ENCODE peak calls at places on chromosomes 11 and 22, in seven cellular contexts. K is suprapubic skin; M is left ventricle myocardium inferior; O is CD8-positive, alpha-beta T cell; R is adrenal gland; Q is body of pancreas; W is psoas muscle. P is an unnamed sample. For H3K4me1 and H3K27me3, the result is how much of the 10 kb centered on the place peaks cover.

GRCh38 chr11:33620423-33621120 is 80.1 kb downstream of the C11orf91 start:
- DNase-seq in R (no peak), K (no peak), W (no peak), Q (no peak), M (no peak), O (no peak), P (no peak)

GRCh38 chr22:48444320-48445112 is 1383.2 kb downstream of the BRD1 start:
- DNase-seq in W (no peak), O (no peak), M (no peak), Q (no peak), R (no peak), K (no peak), P (no peak)

GRCh38 chr11:60321051-60321450 is 6.0 kb upstream of the MS4A6E start:
- DNase-seq in M (no peak), R (no peak), Q (no peak), O (no peak), K (no peak), W (no peak), P (no peak)

GRCh38 chr22:26210390-26210789 is 41.1 kb downstream of the SEZ6L start:
- DNase-seq in W (no peak), Q (no peak), M (no peak), O (no peak), R (no peak), K (no peak), P (no peak)

GRCh38 chr11:91860661-91861060 is 364.0 kb upstream of the FAT3 start:
- DNase-seq in M (no peak), K (no peak), R (no peak), W (no peak), O (no peak), Q (no peak), P (no peak)

GRCh38 chr11:129382583-129382982 is 6.9 kb downstream of the BARX2 start:
- DNase-seq in O (no peak), M (no peak), W (no peak), Q (no peak), R (no peak), K (no peak), P (no peak)

GRCh38 chr11:122038543-122038942 is 77.5 kb downstream of the BLID start:
- DNase-seq in Q (no peak), K (no peak), R (no peak), O (no peak), W (no peak), M (no peak), P (no peak)

GRCh38 chr11:71498091-71498490 is 29.0 kb upstream of the KRTAP5-7 start:
- DNase-seq in W (no peak), R (peak), K (peak), M (no peak), Q (no peak), O (no peak), P (no peak)

GRCh38 chr11:8023831-8024555 is 36.9 kb downstream of the EIF3F start:
- DNase-seq in R (peak), O (no peak), M (no peak), Q (no peak), K (no peak), W (no peak), P (no peak)

GRCh38 chr11:2199466-2200341 is 28.1 kb upstream of the TH start:
- DNase-seq in R (no peak), K (no peak), O (no peak), W (no peak), M (no peak), Q (no peak), P (no peak)

GRCh38 chr11:18408558-18409242 is 3.4 kb upstream of the LDHC start:
- DNase-seq in O (no peak), K (no peak), Q (no peak), W (no peak), M (no peak), R (no peak), P (no peak)

GRCh38 chr22:41479671-41480396 is 10.9 kb downstream of the ACO2 start:
- DNase-seq in R (no peak), M (no peak), K (no peak), O (no peak), W (no peak), Q (no peak), P (no peak)

GRCh38 chr11:80023416-80023815 is 582.6 kb upstream of the TENM4 start:
- DNase-seq in R (no peak), W (no peak), M (no peak), O (no peak), K (no peak), Q (no peak), P (no peak)

GRCh38 chr22:27107824-27108223 is 450.4 kb downstream of the MIAT start:
- DNase-seq in M (peak), W (peak), O (no peak), Q (peak), K (peak), R (peak), P (no peak)

GRCh38 chr11:28269621-28270020 is 161.4 kb downstream of the METTL15 start:
- DNase-seq in R (no peak), M (no peak), K (no peak), O (no peak), W (no peak), Q (no peak), P (no peak)

GRCh38 chr22:20575724-20576444 is 68.5 kb downstream of the MED15 start:
- DNase-seq in O (no peak), R (peak), W (no peak), K (no peak), Q (no peak), M (no peak), P (no peak)

GRCh38 chr11:96752221-96752620 is 362.4 kb downstream of the JRKL start:
- DNase-seq in R (no peak), O (no peak), M (no peak), Q (no peak), W (no peak), K (no peak), P (no peak)

GRCh38 chr11:24748261-24748660 is 251.4 kb downstream of the LUZP2 start:
- DNase-seq in K (no peak), O (no peak), R (no peak), M (no peak), W (no peak), Q (no peak), P (no peak)

GRCh38 chr22:27318516-27318915 is 483.0 kb downstream of the MN1 start:
- DNase-seq in O (no peak), W (no peak), M (peak), K (no peak), Q (no peak), R (no peak), P (no peak)

GRCh38 chr22:18033204-18033998 is 9.0 kb upstream of the MICAL3 start:
- DNase-seq in K (peak), Q (no peak), W (no peak), O (no peak), M (no peak), R (no peak), P (no peak)

GRCh38 chr22:44330727-44331660 is 18.2 kb upstream of the SHISAL1 start:
- DNase-seq in Q (no peak), M (no peak), R (no peak), O (no peak), K (no peak), W (no peak), P (no peak)

GRCh38 chr11:110524227-110524626 is 94.5 kb downstream of the FDX1 start:
- DNase-seq in W (no peak), O (no peak), Q (no peak), M (no peak), K (no peak), R (no peak), P (no peak)

GRCh38 chr11:23632293-23632692 is 772.0 kb upstream of the CCDC179 start:
- DNase-seq in O (no peak), R (no peak), W (no peak), K (no peak), M (no peak), Q (no peak), P (no peak)

GRCh38 chr22:31075961-31076360 is 5.2 kb upstream of the SMTN start:
- DNase-seq in Q (peak), O (no peak), M (peak), R (peak), K (peak), W (peak), P (peak)

GRCh38 chr11:95827661-95828060 is 37.4 kb downstream of the CEP57 start:
- DNase-seq in W (no peak), O (no peak), K (no peak), Q (no peak), R (no peak), M (no peak), P (no peak)

GRCh38 chr11:30960387-30960992 is 374.3 kb upstream of the MPPED2 start:
- DNase-seq in M (no peak), O (no peak), Q (no peak), K (no peak), W (no peak), R (no peak), P (no peak)

GRCh38 chr11:59755701-59756495 is 722 bp downstream of the STX3 start:
- DNase-seq in W (peak), O (no peak), R (peak), K (peak), Q (peak), M (peak), P (peak)

GRCh38 chr22:50305658-50306566 is 1.5 kb downstream of the PLXNB2 start:
- DNase-seq in W (peak), O (no peak), K (peak), R (peak), M (peak), Q (peak), P (peak)

GRCh38 chr22:44622147-44622427 is 79.9 kb upstream of the PRR5 start:
- DNase-seq in W (no peak), Q (no peak), R (peak), O (peak), M (no peak), K (no peak), P (no peak)

GRCh38 chr11:117443269-117444186 is 115.9 kb downstream of the CEP164 start:
- DNase-seq in R (peak), K (no peak), M (peak), Q (peak), O (no peak), W (no peak), P (peak)

GRCh38 chr11:8328848-8329330 is 65.2 kb upstream of the LMO1 start:
- DNase-seq in Q (peak), R (peak), K (peak), O (peak), M (peak), W (peak), P (peak)

GRCh38 chr11:104926771-104927470 is 28.7 kb upstream of the CASP12 start:
- DNase-seq in R (no peak), Q (no peak), K (no peak), W (peak), M (no peak), O (no peak), P (no peak)

GRCh38 chr11:67368621-67369020 is 4.8 kb downstream of the CLCF1 start:
- DNase-seq in R (no peak), O (no peak), Q (no peak), W (no peak), K (no peak), M (no peak), P (no peak)

GRCh38 chr11:1796297-1797011 is 32.7 kb upstream of the CTSD start:
- DNase-seq in O (no peak), R (no peak), K (no peak), Q (no peak), M (no peak), W (no peak), P (no peak)

GRCh38 chr11:119092880-119093665 is 8.4 kb downstream of the HMBS start:
- DNase-seq in K (no peak), W (no peak), O (no peak), Q (peak), M (no peak), R (no peak), P (no peak)

GRCh38 chr11:119091083-119091650 is 6.5 kb downstream of the HMBS start:
- DNase-seq in O (no peak), W (no peak), K (no peak), R (no peak), Q (no peak), M (no peak), P (no peak)

GRCh38 chr11:119087747-119088241 is 3.1 kb downstream of the HMBS start:
- DNase-seq in W (no peak), O (no peak), R (no peak), K (no peak), M (no peak), Q (no peak), P (no peak)

GRCh38 chr11:119091966-119092879 is 7.5 kb downstream of the HMBS start:
- DNase-seq in R (no peak), Q (no peak), O (no peak), W (no peak), M (no peak), K (no peak), P (peak)

DNA sequence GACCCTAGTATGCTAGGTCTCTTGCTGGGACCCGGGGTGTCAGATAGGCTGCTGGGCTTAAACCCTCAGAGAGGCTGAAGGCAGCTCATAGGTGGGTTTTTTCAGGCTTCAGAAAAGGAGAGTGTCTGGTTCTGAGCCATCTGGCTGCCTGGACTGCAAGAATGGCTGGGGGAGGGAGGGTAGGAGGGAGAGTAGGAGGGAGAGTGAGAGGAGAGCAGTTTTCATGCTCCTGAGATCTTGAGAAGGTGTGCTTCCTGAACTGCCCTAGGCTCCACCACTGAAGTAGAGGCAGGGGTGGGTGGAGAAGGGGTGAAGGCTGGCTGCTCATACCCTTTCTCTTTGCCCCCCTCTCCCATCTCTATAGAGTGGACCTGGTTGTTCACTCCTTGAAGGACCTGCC is 4.6 kb downstream of the HMBS start:
- DNase-seq in W (no peak), Q (no peak), M (no peak), R (no peak), K (no peak), O (no peak), P (no peak)
- H3K27ac ChIP-seq in W (no peak), Q (no peak), M (no peak), R (no peak), K (no peak), O (no peak), P (no peak)

GRCh38 chr11:64278576-64279190 is 5.8 kb downstream of the BAD start:
- DNase-seq in M (no peak), Q (no peak), K (no peak), R (no peak), O (no peak), W (no peak), P (no peak)
- H3K4me1 ChIP-seq in M (under half), Q (under half), K (under half), R (under half), O (under half), W (under half), P (under half)

DNA sequence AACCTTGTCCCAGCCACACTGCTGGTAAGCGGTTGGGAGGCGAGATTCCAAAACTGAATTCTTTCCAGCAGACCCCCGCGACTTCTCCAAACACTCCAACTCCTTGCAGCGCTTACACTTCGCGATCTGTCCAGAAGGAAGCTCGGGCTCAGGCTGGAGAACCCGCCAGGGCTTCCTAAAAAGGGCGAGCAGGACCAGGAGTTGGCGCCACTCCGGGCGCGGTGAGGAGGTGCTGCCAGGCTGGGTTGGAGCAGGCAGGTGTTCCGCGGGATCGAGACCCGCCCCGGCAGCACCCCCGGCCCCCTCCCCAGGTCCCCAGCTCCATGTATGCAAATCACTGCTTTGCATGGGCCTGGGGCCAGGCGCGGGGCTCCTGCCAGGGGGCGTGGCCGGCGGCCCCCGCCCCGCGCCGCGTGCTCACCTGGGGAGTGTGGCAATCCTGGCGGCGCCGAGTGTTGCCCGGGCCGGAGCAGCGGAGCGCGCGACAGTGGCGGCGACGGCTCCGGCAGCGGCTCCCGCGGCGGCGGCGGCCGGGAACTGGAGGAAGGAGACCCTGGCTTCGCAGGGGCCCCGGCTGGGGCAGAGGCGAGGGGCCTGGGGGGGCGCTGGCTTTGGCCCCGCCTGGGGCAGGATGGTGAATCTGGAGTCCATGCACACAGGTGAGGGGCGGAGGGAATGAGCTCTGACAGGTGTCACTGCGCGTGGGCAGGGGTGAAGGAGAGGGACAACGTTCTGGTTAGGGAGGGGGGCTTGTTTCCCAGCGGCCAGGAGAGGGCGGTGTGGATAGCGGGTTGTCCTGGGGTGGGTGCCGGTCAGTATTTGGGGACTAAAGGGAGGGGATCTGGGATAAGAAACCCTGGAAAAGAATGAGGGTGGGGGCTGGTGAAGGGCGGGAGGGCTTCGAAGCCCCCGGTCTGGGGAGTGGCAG is at the start of gene POU2F3:
- DNase-seq in Q (peak), M (no peak), R (no peak), O (no peak), W (no peak), K (no peak), P (no peak)
- H3K27me3 ChIP-seq in Q (under half), M (half or more), R (under half), O (under half), W (under half), K (under half), P (under half)

DNA sequence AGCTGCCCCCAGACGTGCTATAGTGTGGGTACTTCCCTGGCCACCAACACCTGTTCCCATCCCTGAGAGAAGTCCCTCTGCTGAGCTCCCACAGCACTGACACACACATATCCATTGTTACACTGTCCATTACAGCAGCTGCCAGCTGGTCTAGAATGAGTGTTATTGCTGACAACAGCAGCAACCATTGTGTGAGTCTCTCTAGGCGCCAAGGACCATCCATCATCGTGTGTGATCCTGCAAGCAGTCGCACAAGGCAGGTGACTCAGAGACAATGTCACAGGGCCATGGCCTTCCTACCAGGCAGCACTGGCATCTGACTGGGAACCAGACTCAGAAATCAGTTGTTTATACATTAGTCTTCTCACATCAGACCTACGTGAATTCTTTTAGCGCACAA is 56.3 kb downstream of the SGSM3 start:
- DNase-seq in K (no peak), W (peak), Q (no peak), R (peak), M (no peak), O (no peak), P (no peak)
- H3K27ac ChIP-seq in K (peak), W (peak), Q (peak), R (peak), M (no peak), O (no peak), P (no peak)

GRCh38 chr22:40182231-40182835 is 4.6 kb downstream of the TNRC6B start:
- DNase-seq in M (no peak), K (no peak), R (no peak), W (no peak), O (no peak), Q (no peak), P (no peak)
- H3K4me1 ChIP-seq in M (half or more), K (half or more), R (under half), W (half or more), O (half or more), Q (half or more), P (under half)

P was measured in lung.